ENCODE peak calls at places on chromosomes 1 and 21, in eight cellular contexts. P is uterus; G is A549; B is lower lobe of right lung; K is psoas muscle; F is CD4-positive, alpha-beta memory T cell; C is ovary; W is ascending aorta. J is an unnamed sample.

GRCh38 chr1:180184041-180184440 is 29.4 kb downstream of the QSOX1 start:
- DNase-seq in C (no peak), K (no peak), G (no peak), W (no peak), P (no peak), F (no peak), B (no peak), J (no peak)

GRCh38 chr1:27787895-27788294 is 14.9 kb downstream of the STX12 start:
- DNase-seq in C (no peak), F (no peak), P (no peak), G (no peak), K (no peak), W (no peak), B (no peak), J (no peak)

GRCh38 chr1:181151378-181152326 is 63.2 kb downstream of the IER5 start:
- DNase-seq in W (no peak), P (peak; percentile 38), G (no peak), F (no peak), B (no peak), K (peak; percentile 70), C (no peak), J (peak; percentile 72)

GRCh38 chr1:30886710-30887428 is 21.7 kb downstream of the SDC3 start:
- DNase-seq in W (no peak), P (no peak), C (no peak), B (no peak), G (no peak), K (peak; percentile 26), F (no peak), J (no peak)

GRCh38 chr1:70504176-70504820 is 93.2 kb downstream of the CTH start:
- DNase-seq in C (no peak), F (no peak), P (no peak), W (no peak), K (no peak), B (no peak), G (peak; percentile 29), J (no peak)

GRCh38 chr21:42696026-42696380 is 42.6 kb downstream of the PDE9A start:
- DNase-seq in G (no peak), P (no peak), B (no peak), W (no peak), K (no peak), F (no peak), C (no peak), J (no peak)

GRCh38 chr1:170664283-170664827 is 424 bp downstream of the PRRX1 start:
- DNase-seq in F (no peak), G (no peak), P (peak; percentile 45), C (peak; percentile 68), W (no peak), B (peak; percentile 50), K (peak; percentile 77), J (peak; percentile 73)

GRCh38 chr1:110672753-110673108 is 2.0 kb downstream of the KCNA3 start:
- DNase-seq in K (no peak), F (peak; percentile 83), B (no peak), W (no peak), P (no peak), C (no peak), G (no peak), J (no peak)

GRCh38 chr1:22256213-22256512 is 113.3 kb upstream of the WNT4 start:
- DNase-seq in W (no peak), K (no peak), G (no peak), C (no peak), F (no peak), P (no peak), B (no peak), J (no peak)

GRCh38 chr1:223363856-223364684 is at the start of gene SUSD4:
- DNase-seq in C (peak; percentile 69), W (no peak), B (peak; percentile 74), F (peak; percentile 78), K (peak; percentile 59), G (peak; percentile 27), P (no peak), J (peak; percentile 29)

GRCh38 chr1:195158091-195158490 is 1450.1 kb downstream of the KCNT2 start:
- DNase-seq in P (no peak), W (no peak), F (no peak), C (no peak), G (no peak), K (no peak), B (no peak), J (no peak)

GRCh38 chr1:57782357-57782756 is 358.5 kb upstream of the DAB1 start:
- DNase-seq in C (no peak), F (no peak), W (no peak), K (no peak), G (no peak), P (no peak), B (no peak), J (no peak)

GRCh38 chr1:109901508-109902145 is 9.0 kb upstream of the CSF1 start:
- DNase-seq in W (no peak), C (no peak), B (peak; percentile 78), P (no peak), F (no peak), G (no peak), K (no peak), J (peak; percentile 52)

GRCh38 chr1:209435654-209436566 is 147.6 kb upstream of the CAMK1G start:
- DNase-seq in P (peak; percentile 68), B (peak; percentile 58), W (no peak), F (peak; percentile 3), C (peak; percentile 37), K (peak; percentile 71), G (peak; percentile 77), J (peak; percentile 48)

GRCh38 chr1:24594328-24594598 is 38.4 kb downstream of the NCMAP start:
- DNase-seq in G (no peak), C (no peak), K (no peak), F (no peak), W (no peak), P (no peak), B (no peak), J (no peak)

GRCh38 chr1:165828103-165828558 is 717 bp downstream of the UCK2 start:
- DNase-seq in G (peak; percentile 60), W (no peak), C (peak; percentile 61), P (peak; percentile 29), K (peak; percentile 65), F (no peak), B (peak; percentile 49), J (peak; percentile 38)

GRCh38 chr1:86596891-86597290 is 50.0 kb downstream of the CLCA4 start:
- DNase-seq in W (no peak), B (no peak), F (no peak), G (no peak), P (no peak), C (no peak), K (no peak), J (no peak)

GRCh38 chr1:29689372-29690030 is 453.2 kb downstream of the PTPRU start:
- DNase-seq in G (no peak), C (no peak), K (peak; percentile 46), B (no peak), W (no peak), F (no peak), P (no peak), J (no peak)

GRCh38 chr1:234434706-234435105 is 44.3 kb downstream of the TARBP1 start:
- DNase-seq in G (no peak), W (no peak), P (no peak), F (no peak), C (no peak), K (no peak), B (no peak), J (no peak)

DNA sequence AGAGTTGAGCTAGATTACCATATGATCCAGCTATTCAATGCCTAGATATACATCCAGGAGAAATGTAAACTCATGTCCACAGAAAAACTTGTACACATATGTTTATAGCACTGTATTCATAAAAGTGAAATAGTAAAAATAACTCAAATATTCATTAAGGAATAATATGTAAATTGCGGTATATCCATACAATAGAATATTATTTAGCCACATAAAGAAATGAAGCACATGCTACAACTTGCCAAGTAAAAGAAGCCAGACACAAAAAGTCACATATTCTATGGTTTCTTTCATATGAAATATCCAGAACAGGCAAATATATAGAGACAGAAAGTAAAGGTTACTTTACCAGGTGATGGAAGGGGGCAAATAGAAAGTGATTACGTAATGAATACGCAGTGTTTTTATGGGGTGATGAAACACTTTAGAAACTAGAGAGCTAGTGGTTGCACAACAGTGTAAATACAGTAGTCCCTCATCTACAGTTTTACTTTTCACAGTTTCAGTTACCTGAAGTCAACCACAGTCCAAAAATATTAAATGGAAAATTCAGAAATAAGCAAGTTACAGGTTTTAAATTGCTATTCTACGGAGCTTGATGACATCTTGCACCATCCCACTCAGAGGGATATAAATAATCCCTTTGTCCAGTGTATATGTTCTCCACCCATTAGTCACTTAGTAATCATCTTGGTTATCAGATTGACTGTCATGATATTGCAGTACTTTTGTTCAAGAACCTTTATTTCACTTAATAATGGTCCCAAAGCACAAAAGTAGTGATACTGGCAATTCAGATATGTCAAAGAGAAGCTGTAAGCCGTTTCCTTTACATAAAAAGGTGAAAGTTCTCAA is 62.3 kb downstream of the ZNF644 start:
- DNase-seq in F (no peak), B (no peak), C (no peak), G (no peak), P (no peak), K (no peak), W (no peak), J (no peak)
- H3K9me3 ChIP-seq in F (no peaks in the 10 kb centered on the region), B (no peaks in the 10 kb centered on the region), C (no peaks in the 10 kb centered on the region), G (peaks cover 4% of the 10 kb centered on the region), P (no peaks in the 10 kb centered on the region), K (no peaks in the 10 kb centered on the region), W (no peaks in the 10 kb centered on the region), J (no peaks in the 10 kb centered on the region)

GRCh38 chr1:229251185-229251584 is 19.7 kb upstream of the RAB4A start:
- DNase-seq in W (no peak), B (no peak), G (no peak), F (no peak), C (no peak), K (no peak), P (no peak), J (no peak)
- H3K4me1 ChIP-seq in W (no peaks in the 10 kb centered on the region), B (peaks cover 6% of the 10 kb centered on the region), G (peaks cover 25% of the 10 kb centered on the region), F (peaks cover 58% of the 10 kb centered on the region), C (no peaks in the 10 kb centered on the region), K (no peaks in the 10 kb centered on the region), P (no peaks in the 10 kb centered on the region), J (no peaks in the 10 kb centered on the region)

GRCh38 chr1:238783633-238784032 is 602.7 kb upstream of the CHRM3 start:
- DNase-seq in P (no peak), B (no peak), F (no peak), C (no peak), G (no peak), W (no peak), K (no peak), J (no peak)

GRCh38 chr1:238777551-238777950 is 608.8 kb upstream of the CHRM3 start:
- DNase-seq in B (no peak), F (no peak), P (no peak), C (no peak), K (no peak), G (no peak), W (no peak), J (no peak)

DNA sequence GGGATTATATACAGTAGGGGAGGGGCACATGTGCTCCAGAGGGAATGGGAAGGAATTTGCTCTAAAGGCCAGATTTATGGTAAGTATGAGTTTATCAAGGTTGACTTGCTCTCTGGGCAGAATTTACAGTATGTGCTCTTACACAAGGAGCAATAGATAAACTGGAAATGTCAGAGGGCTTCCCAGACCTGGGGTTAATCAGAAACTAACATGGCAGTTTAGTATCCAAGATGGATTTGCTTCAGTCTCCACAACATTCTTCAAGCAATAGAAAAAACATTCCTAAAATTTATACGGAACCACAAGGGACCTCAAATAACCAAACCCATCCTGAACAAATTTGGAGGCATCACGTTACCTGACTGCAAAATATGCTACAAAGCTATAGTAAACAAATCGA is 606.7 kb upstream of the CHRM3 start:
- DNase-seq in C (no peak), F (no peak), G (no peak), W (no peak), P (no peak), B (no peak), K (no peak), J (no peak)
- H3K9me3 ChIP-seq in C (no peaks in the 10 kb centered on the region), F (no peaks in the 10 kb centered on the region), G (no peaks in the 10 kb centered on the region), W (no peaks in the 10 kb centered on the region), P (no peaks in the 10 kb centered on the region), B (no peaks in the 10 kb centered on the region), K (no peaks in the 10 kb centered on the region), J (no peaks in the 10 kb centered on the region)

GRCh38 chr1:156078728-156079127 is 3.5 kb downstream of the MEX3A start:
- DNase-seq in W (no peak), P (no peak), G (no peak), F (no peak), K (no peak), B (no peak), C (no peak), J (no peak)
- H3K4me1 ChIP-seq in W (peaks cover 14% of the 10 kb centered on the region), P (no peaks in the 10 kb centered on the region), G (peaks cover 14% of the 10 kb centered on the region), F (peaks cover 19% of the 10 kb centered on the region), K (peaks cover 3% of the 10 kb centered on the region), B (peaks cover 37% of the 10 kb centered on the region), C (peaks cover 2% of the 10 kb centered on the region), J (peaks cover 43% of the 10 kb centered on the region)